ENCODE peak calls at places on chromosomes 2 and 18, in seven cellular contexts. K is HTR-8/SVneo; C is brain microvascular endothelial cell; V is activated naive CD4-positive, alpha-beta T cell; P is activated CD8-positive, alpha-beta memory T cell treated with anti-CD3 and anti-CD28 coated beads for 4 hours; X is fibroblast of mammary gland; W is NCI-H2171. Q is an unnamed sample.

GRCh38 chr2:61435291-61435690 is 35.6 kb downstream of the USP34 start:
- DNase-seq in K (no peak), C (no peak), V (no peak), P (no peak), X (no peak), W (no peak), Q (no peak)

GRCh38 chr2:44324971-44325426 is 36.3 kb downstream of the PREPL start:
- DNase-seq in K (no peak), C (peak), V (no peak), P (no peak), X (peak), W (no peak), Q (no peak)

GRCh38 chr2:179263460-179264237 is 983 bp downstream of the SESTD1 start:
- DNase-seq in K (no peak), C (peak), V (peak), P (no peak), X (peak), W (peak), Q (peak)

GRCh38 chr2:190181066-190181681 is 118.6 kb upstream of the MSTN start:
- DNase-seq in K (no peak), C (no peak), V (no peak), P (no peak), X (peak), W (no peak), Q (peak)

GRCh38 chr18:58263733-58264469 is 219.9 kb downstream of the NEDD4L start:
- DNase-seq in K (no peak), C (no peak), V (no peak), P (no peak), X (peak), W (no peak), Q (no peak)

GRCh38 chr18:31241900-31242409 is 76.0 kb upstream of the DSG1 start:
- DNase-seq in K (peak), C (no peak), V (no peak), P (no peak), X (no peak), W (no peak), Q (no peak)

GRCh38 chr18:38174173-38174572 is 608.6 kb upstream of the CELF4 start:
- DNase-seq in K (no peak), C (no peak), V (no peak), P (no peak), X (no peak), W (no peak), Q (no peak)

GRCh38 chr2:133777607-133778006 is 209.3 kb upstream of the NCKAP5 start:
- DNase-seq in K (peak), C (no peak), V (no peak), P (no peak), X (no peak), W (no peak), Q (no peak)

GRCh38 chr2:240651185-240651584 is 25.9 kb downstream of the GPR35 start:
- DNase-seq in K (no peak), C (no peak), V (no peak), P (no peak), X (no peak), W (no peak), Q (no peak)

GRCh38 chr2:18149660-18150246 is 271.3 kb downstream of the KCNS3 start:
- DNase-seq in K (peak), C (no peak), V (no peak), P (no peak), X (peak), W (peak), Q (no peak)

GRCh38 chr2:225091336-225091735 is 49.1 kb upstream of the DOCK10 start:
- DNase-seq in K (peak), C (peak), V (no peak), P (no peak), X (peak), W (no peak), Q (no peak)

GRCh38 chr2:96267159-96267971 is 1.3 kb downstream of the CIAO1 start:
- DNase-seq in K (peak), C (no peak), V (peak), P (no peak), X (peak), W (peak), Q (no peak)

GRCh38 chr2:175008801-175009495 is 3.8 kb upstream of the CHN1 start:
- DNase-seq in K (no peak), C (no peak), V (no peak), P (no peak), X (no peak), W (no peak), Q (no peak)

GRCh38 chr18:9147440-9148238 is 11.1 kb downstream of the ANKRD12 start:
- DNase-seq in K (peak), C (peak), V (no peak), P (no peak), X (peak), W (peak), Q (peak)